ENCODE peak calls at places on chromosome 9, in eight cellular contexts. J is GM23248, R is MM.1S, L is type B pancreatic cell, X is cerebellum, W is memory B cell, Y is HFF-Myc, H is fibroblast of the aortic adventitia. D is an unnamed sample.

GRCh38 chr9:133821606-133822438 is 83.7 kb upstream of the SARDH start:
- DNase-seq in H (no peak), Y (no peak), L (no peak), W (no peak), J (no peak), X (no peak), R (no peak), D (no peak)

GRCh38 chr9:4596165-4596922 is 65.8 kb upstream of the PLPP6 start:
- DNase-seq in L (no peak), J (no peak), X (no peak), Y (no peak), W (no peak), R (peak), H (no peak), D (no peak)

GRCh38 chr9:85900504-85901201 is 40.3 kb upstream of the NAA35 start:
- DNase-seq in H (peak), R (no peak), W (no peak), L (no peak), J (peak), Y (no peak), X (no peak), D (peak)

GRCh38 chr9:84622981-84623380 is 46.5 kb upstream of the NTRK2 start:
- DNase-seq in J (no peak), H (no peak), W (no peak), Y (no peak), R (no peak), X (no peak), L (no peak), D (no peak)

GRCh38 chr9:108994695-108995094 is 18.6 kb downstream of the CTNNAL1 start:
- DNase-seq in R (no peak), Y (no peak), W (no peak), H (peak), J (no peak), X (no peak), L (no peak), D (no peak)

GRCh38 chr9:96638606-96639364 is 16.3 kb downstream of the PRXL2C start:
- DNase-seq in J (peak), R (no peak), L (no peak), W (no peak), Y (no peak), X (no peak), H (peak), D (no peak)

GRCh38 chr9:134205636-134206316 is 41.4 kb upstream of the RNU6ATAC start:
- DNase-seq in R (no peak), X (peak), W (no peak), J (peak), H (peak), Y (no peak), L (no peak), D (no peak)

GRCh38 chr9:37437616-37438015 is 15.1 kb downstream of the GRHPR start:
- DNase-seq in R (no peak), Y (no peak), L (no peak), W (no peak), J (no peak), X (peak), H (no peak), D (no peak)

GRCh38 chr9:94922098-94922607 is 195.7 kb downstream of the AOPEP start:
- DNase-seq in R (no peak), X (peak), Y (peak), J (peak), L (no peak), W (no peak), H (peak), D (peak)

GRCh38 chr9:70874451-70874850 is 247.0 kb downstream of the TRPM3 start:
- DNase-seq in Y (no peak), H (peak), R (no peak), L (no peak), J (peak), W (no peak), X (no peak), D (no peak)

GRCh38 chr9:133585481-133586367 is 23.5 kb downstream of the FAM163B start:
- DNase-seq in Y (no peak), X (no peak), W (no peak), R (no peak), H (no peak), L (no peak), J (no peak), D (no peak)

GRCh38 chr9:114889802-114890224 is 40.6 kb downstream of the TNFSF8 start:
- DNase-seq in J (peak), R (peak), X (no peak), L (no peak), W (no peak), Y (no peak), H (peak), D (no peak)

GRCh38 chr9:137761032-137761431 is 116.5 kb upstream of the CACNA1B start:
- DNase-seq in L (no peak), H (no peak), R (no peak), Y (no peak), J (no peak), X (no peak), W (peak), D (no peak)

GRCh38 chr9:29588361-29588760 is 2015.1 kb upstream of the C9orf72 start:
- DNase-seq in L (no peak), H (no peak), Y (no peak), W (no peak), X (no peak), R (no peak), J (no peak), D (no peak)

GRCh38 chr9:109781086-109781485 is 1.1 kb downstream of the PALM2AKAP2 start:
- DNase-seq in R (no peak), L (no peak), Y (no peak), J (peak), X (no peak), H (peak), W (no peak), D (no peak)

GRCh38 chr9:72871685-72872084 is 81.2 kb downstream of the ALDH1A1 start:
- DNase-seq in J (peak), Y (no peak), W (no peak), R (peak), L (no peak), H (peak), X (no peak), D (peak)

GRCh38 chr9:134340475-134341186 is 14.4 kb downstream of the RXRA start:
- DNase-seq in H (no peak), X (no peak), J (no peak), L (no peak), R (no peak), W (no peak), Y (no peak), D (no peak)

GRCh38 chr9:13378171-13378570 is 98.7 kb upstream of the MPDZ start:
- DNase-seq in W (no peak), Y (no peak), J (peak), R (no peak), H (peak), X (no peak), L (no peak), D (no peak)

GRCh38 chr9:124297553-124297905 is 39.8 kb downstream of the NEK6 start:
- DNase-seq in Y (peak), X (no peak), H (peak), L (no peak), J (peak), R (no peak), W (no peak), D (peak)

GRCh38 chr9:16139781-16140180 is 586.9 kb downstream of the CCDC171 start:
- DNase-seq in W (no peak), H (peak), X (no peak), Y (no peak), R (no peak), J (peak), L (no peak), D (no peak)

GRCh38 chr9:100525563-100525962 is 52.3 kb upstream of the CAVIN4 start:
- DNase-seq in X (no peak), R (no peak), H (no peak), W (no peak), L (no peak), J (no peak), Y (no peak), D (no peak)

GRCh38 chr9:99103909-99104458 is 929 bp upstream of the TGFBR1 start:
- DNase-seq in Y (no peak), W (no peak), L (no peak), H (peak), X (peak), J (peak), R (no peak), D (no peak)

D was measured in LoVo.